ENCODE peak calls at places on chromosomes 4 and X, in five cellular contexts. One of them, this sample, is unnamed.

GRCh38 chr4:141630854-141631253 is 5.5 kb upstream of the IL15 start:
- DNase-seq in iPS DF 6.9: no peak
- DNase-seq in tibial artery: no peak
- DNase-seq in Karpas-422: no peak
- DNase-seq in PC-3: no peak
- DNase-seq in this sample: no peak

GRCh38 chrX:46582964-46583363 is 9.4 kb downstream of the CHST7 start:
- DNase-seq in iPS DF 6.9: no peak
- DNase-seq in tibial artery: no peak
- DNase-seq in Karpas-422: no peak
- DNase-seq in PC-3: no peak
- DNase-seq in this sample: no peak

GRCh38 chr4:144302704-144303536 is 162.4 kb upstream of the GYPA start:
- DNase-seq in iPS DF 6.9: no peak
- DNase-seq in tibial artery: no peak
- DNase-seq in Karpas-422: no peak
- DNase-seq in PC-3: no peak
- DNase-seq in this sample: no peak

GRCh38 chr4:109729155-109729562 is 711 bp downstream of the PLA2G12A start:
- DNase-seq in iPS DF 6.9: no peak
- DNase-seq in tibial artery: no peak
- DNase-seq in Karpas-422: peak
- DNase-seq in PC-3: no peak
- DNase-seq in this sample: no peak

GRCh38 chrX:19709812-19710518 is 177.4 kb downstream of the SH3KBP1 start:
- DNase-seq in iPS DF 6.9: no peak
- DNase-seq in tibial artery: no peak
- DNase-seq in Karpas-422: no peak
- DNase-seq in PC-3: peak
- DNase-seq in this sample: no peak

GRCh38 chr4:74624351-74625151 is 169.8 kb downstream of the BTC start:
- DNase-seq in iPS DF 6.9: no peak
- DNase-seq in tibial artery: no peak
- DNase-seq in Karpas-422: no peak
- DNase-seq in PC-3: peak
- DNase-seq in this sample: no peak

GRCh38 chr4:10623241-10623640 is 61.3 kb downstream of the CLNK start:
- DNase-seq in iPS DF 6.9: no peak
- DNase-seq in tibial artery: no peak
- DNase-seq in Karpas-422: no peak
- DNase-seq in PC-3: peak
- DNase-seq in this sample: no peak

GRCh38 chr4:36043901-36044300 is 200.4 kb downstream of the ARAP2 start:
- DNase-seq in iPS DF 6.9: no peak
- DNase-seq in tibial artery: no peak
- DNase-seq in Karpas-422: no peak
- DNase-seq in PC-3: no peak
- DNase-seq in this sample: no peak

GRCh38 chrX:39948564-39948963 is 149.2 kb downstream of the BCOR start:
- DNase-seq in iPS DF 6.9: no peak
- DNase-seq in tibial artery: no peak
- DNase-seq in Karpas-422: no peak
- DNase-seq in PC-3: no peak
- DNase-seq in this sample: peak

GRCh38 chr4:39685990-39686389 is 11.9 kb upstream of the UBE2K start:
- DNase-seq in iPS DF 6.9: no peak
- DNase-seq in tibial artery: no peak
- DNase-seq in Karpas-422: peak
- DNase-seq in PC-3: no peak
- DNase-seq in this sample: no peak

DNA sequence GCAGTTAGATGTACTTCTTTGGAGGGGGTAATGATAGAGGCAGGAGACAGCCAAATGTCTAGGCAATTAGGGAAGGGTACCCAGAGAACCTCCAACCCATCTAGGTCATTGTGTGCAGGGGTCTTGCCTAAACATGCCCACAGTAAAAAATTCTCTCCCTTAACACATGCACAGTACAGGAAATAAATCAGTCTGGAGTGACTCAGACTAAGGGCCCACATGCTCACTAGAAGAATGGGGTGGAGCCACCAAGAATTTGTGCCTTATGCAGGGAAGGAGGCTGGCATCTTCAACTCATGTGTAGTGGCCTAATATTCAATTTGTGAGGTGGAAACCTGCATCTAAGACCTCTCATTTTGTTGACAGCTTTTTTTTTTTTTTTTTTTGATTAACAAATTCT is 945.3 kb upstream of the GRIA3 start:
- DNase-seq in iPS DF 6.9: no peak
- DNase-seq in tibial artery: no peak
- DNase-seq in Karpas-422: no peak
- DNase-seq in PC-3: no peak
- DNase-seq in this sample: no peak
- H3K4me3 ChIP-seq in iPS DF 6.9: no peak
- H3K4me3 ChIP-seq in tibial artery: no peak
- H3K4me3 ChIP-seq in Karpas-422: no peak
- H3K4me3 ChIP-seq in PC-3: no peak
- H3K4me3 ChIP-seq in this sample: no peak

DNA sequence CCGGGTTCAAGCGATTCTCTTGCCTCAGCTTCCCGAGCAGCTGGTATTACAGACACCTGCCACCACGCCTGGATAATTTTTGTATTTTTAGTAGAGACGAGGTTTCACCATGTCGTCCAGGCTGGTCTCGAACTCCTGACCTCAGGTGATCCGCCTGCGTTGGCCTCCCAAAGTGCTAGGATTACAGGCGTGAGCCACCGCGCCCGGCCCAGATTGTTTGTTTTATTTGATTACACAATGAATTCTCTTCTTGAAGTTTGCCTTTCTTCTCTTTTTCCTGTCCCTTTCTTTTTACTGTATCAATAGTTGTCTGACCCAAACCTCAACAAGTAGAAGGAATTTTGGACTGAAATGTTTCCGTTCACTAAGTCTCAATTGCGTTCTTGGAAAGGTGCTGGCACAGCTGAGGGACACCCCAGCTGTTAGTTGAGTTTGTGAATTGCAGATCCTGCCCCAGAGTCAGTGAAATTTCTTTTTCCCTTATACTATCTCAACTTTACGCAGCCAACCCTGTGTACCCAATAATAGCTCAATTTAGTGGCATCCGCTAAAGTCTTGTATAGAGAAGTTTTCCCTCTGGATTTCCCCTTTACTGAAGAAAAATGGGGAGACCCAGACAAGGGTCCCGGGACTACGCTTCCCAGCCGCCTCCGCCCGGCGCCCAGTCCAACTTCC is 639 bp upstream of the MTM1 start:
- DNase-seq in iPS DF 6.9: no peak
- DNase-seq in tibial artery: no peak
- DNase-seq in Karpas-422: no peak
- DNase-seq in PC-3: peak
- DNase-seq in this sample: no peak
- H3K4me3 ChIP-seq in iPS DF 6.9: no peak
- H3K4me3 ChIP-seq in tibial artery: peak
- H3K4me3 ChIP-seq in Karpas-422: peak
- H3K4me3 ChIP-seq in PC-3: peak
- H3K4me3 ChIP-seq in this sample: peak

DNA sequence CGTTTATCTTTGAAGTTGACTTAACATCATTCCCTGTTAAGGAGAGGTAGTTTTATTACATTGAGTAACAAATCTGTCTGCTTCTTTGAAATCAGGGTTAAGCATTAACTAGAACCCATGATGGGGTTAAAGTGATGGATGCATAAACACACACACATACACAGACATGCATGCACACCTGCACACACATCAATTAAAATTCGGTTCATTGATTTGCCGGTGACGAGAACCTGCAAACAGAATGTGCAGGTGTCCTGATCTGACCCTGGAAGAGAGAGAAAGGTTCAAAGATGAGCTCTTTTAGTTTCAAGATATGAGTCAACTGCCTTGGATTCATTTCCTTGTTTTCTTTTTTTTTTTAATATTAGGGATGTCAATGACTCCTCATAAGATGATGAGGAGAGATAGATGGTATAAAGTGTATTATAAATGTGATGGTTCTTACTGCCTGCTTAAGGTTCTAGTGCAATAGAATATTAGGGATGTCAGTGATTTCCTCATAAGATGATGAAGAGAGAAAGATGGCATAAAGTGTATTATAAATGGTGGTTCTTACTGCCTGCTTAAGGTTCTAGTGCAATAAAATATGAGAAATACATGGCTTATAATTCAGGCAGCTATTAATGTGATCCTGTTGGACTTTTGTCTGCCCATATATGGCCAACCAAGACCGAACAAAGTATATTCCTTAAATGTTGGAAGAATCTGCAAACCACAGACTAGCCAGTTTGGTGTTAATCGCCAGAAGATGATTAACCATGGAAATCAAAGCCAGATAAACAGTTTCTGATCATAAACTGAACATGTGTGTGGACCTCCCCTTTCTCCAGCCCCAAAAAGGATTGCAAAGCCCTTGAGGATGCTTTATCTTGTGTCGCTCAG is 14.1 kb upstream of the CD99 start:
- DNase-seq in iPS DF 6.9: no peak
- DNase-seq in tibial artery: no peak
- DNase-seq in Karpas-422: no peak
- DNase-seq in PC-3: peak
- DNase-seq in this sample: no peak
- H3K4me3 ChIP-seq in iPS DF 6.9: no peak
- H3K4me3 ChIP-seq in tibial artery: no peak
- H3K4me3 ChIP-seq in Karpas-422: no peak
- H3K4me3 ChIP-seq in PC-3: no peak
- H3K4me3 ChIP-seq in this sample: no peak

GRCh38 chr4:82784615-82785247 is 13.9 kb downstream of the SCD5 start:
- DNase-seq in iPS DF 6.9: no peak
- DNase-seq in tibial artery: no peak
- DNase-seq in Karpas-422: peak
- DNase-seq in PC-3: peak
- DNase-seq in this sample: no peak
- H3K4me3 ChIP-seq in iPS DF 6.9: no peak
- H3K4me3 ChIP-seq in tibial artery: no peak
- H3K4me3 ChIP-seq in Karpas-422: peak
- H3K4me3 ChIP-seq in PC-3: peak
- H3K4me3 ChIP-seq in this sample: no peak

GRCh38 chr4:166259081-166259480 is 386.0 kb downstream of the TLL1 start:
- DNase-seq in iPS DF 6.9: no peak
- DNase-seq in tibial artery: no peak
- DNase-seq in Karpas-422: no peak
- DNase-seq in PC-3: no peak
- DNase-seq in this sample: no peak
- H3K4me3 ChIP-seq in iPS DF 6.9: no peak
- H3K4me3 ChIP-seq in tibial artery: no peak
- H3K4me3 ChIP-seq in Karpas-422: no peak
- H3K4me3 ChIP-seq in PC-3: no peak
- H3K4me3 ChIP-seq in this sample: no peak

DNA sequence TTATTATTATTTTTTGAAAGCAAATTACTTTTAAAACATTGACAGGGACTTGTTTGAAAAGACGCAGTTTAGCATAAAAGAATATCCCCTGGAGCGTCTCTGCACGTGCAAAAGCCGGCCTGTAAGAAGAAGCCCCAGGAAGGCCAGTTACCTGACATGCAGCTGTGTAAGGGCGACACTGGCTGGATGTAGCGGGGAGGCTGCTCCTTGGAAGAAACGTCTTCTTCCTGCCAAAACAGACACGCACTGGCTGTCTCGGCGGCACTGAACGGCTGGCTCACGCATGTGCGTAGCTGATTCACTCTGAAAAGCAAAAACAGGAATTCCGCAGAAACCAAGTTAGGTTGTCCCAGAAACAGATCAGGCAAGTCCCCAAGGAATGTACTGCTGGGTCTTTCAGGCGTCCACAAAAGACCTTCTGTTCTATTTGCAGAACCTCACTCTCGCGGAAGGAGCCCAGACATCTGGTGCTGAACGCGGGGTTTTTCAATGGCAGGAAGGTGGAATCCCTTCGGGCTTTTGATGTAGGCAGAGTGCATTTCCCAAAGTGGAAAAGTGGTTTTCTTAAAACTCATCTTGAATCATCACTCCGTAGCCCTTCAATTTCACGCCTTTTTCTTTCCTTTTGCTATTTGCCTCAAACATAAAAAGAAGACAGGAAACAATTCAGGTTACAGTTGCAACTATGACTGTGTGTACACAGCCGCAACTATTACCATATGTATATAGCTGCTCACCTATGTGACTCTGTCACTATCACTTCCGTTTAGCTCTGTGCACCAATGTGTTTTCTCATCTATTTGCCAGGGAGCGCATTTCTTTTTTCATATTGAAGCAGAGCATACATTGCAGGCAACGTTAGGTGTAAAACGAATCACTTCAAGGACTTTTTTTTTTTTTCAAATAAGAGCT is 38.1 kb upstream of the ARSH start:
- DNase-seq in iPS DF 6.9: no peak
- DNase-seq in tibial artery: no peak
- DNase-seq in Karpas-422: no peak
- DNase-seq in PC-3: peak
- DNase-seq in this sample: no peak
- H3K4me3 ChIP-seq in iPS DF 6.9: no peak
- H3K4me3 ChIP-seq in tibial artery: peak
- H3K4me3 ChIP-seq in Karpas-422: no peak
- H3K4me3 ChIP-seq in PC-3: peak
- H3K4me3 ChIP-seq in this sample: no peak

GRCh38 chrX:119695535-119696050 is 2.6 kb upstream of the SEPTIN6 start:
- DNase-seq in iPS DF 6.9: no peak
- DNase-seq in tibial artery: no peak
- DNase-seq in Karpas-422: peak
- DNase-seq in PC-3: no peak
- DNase-seq in this sample: no peak

GRCh38 chrX:119693996-119694451 is 1.1 kb upstream of the SEPTIN6 start:
- DNase-seq in iPS DF 6.9: no peak
- DNase-seq in tibial artery: no peak
- DNase-seq in Karpas-422: no peak
- DNase-seq in PC-3: no peak
- DNase-seq in this sample: no peak

GRCh38 chrX:119693032-119693995 is at the start of gene SEPTIN6:
- DNase-seq in iPS DF 6.9: peak
- DNase-seq in tibial artery: peak
- DNase-seq in Karpas-422: peak
- DNase-seq in PC-3: peak
- DNase-seq in this sample: peak

GRCh38 chrX:119696251-119696890 is 3.4 kb upstream of the SEPTIN6 start:
- DNase-seq in iPS DF 6.9: no peak
- DNase-seq in tibial artery: no peak
- DNase-seq in Karpas-422: peak
- DNase-seq in PC-3: no peak
- DNase-seq in this sample: no peak

GRCh38 chrX:119694601-119695534 is 1.9 kb upstream of the SEPTIN6 start:
- DNase-seq in iPS DF 6.9: no peak
- DNase-seq in tibial artery: no peak
- DNase-seq in Karpas-422: no peak
- DNase-seq in PC-3: no peak
- DNase-seq in this sample: no peak
- H3K4me3 ChIP-seq in iPS DF 6.9: no peak
- H3K4me3 ChIP-seq in tibial artery: no peak
- H3K4me3 ChIP-seq in Karpas-422: peak
- H3K4me3 ChIP-seq in PC-3: no peak
- H3K4me3 ChIP-seq in this sample: no peak